ENCODE peak calls at places on chromosomes 4 and X, in eight cellular contexts. A, Y, Z, L, I, V, X and P are unnamed samples.
A peak's percentile ranks its signal among the peaks of the same experiment; 100 is the strongest.

GRCh38 chrX:110462957-110463356 is 104.3 kb downstream of the RTL9 start:
- DNase-seq in A (no peak), Y (no peak), Z (no peak), L (no peak), I (no peak), V (no peak), X (no peak), P (peak; percentile 10)

GRCh38 chr4:170259631-170260153 is 169.9 kb upstream of the AADAT start:
- DNase-seq in A (peak; percentile 40), Y (peak; percentile 93), Z (peak; percentile 23), L (peak; percentile 8), I (peak; percentile 51), V (peak; percentile 98), X (peak; percentile 92), P (peak; percentile 59)

GRCh38 chr4:10006236-10006603 is 15.1 kb downstream of the SLC2A9 start:
- DNase-seq in A (no peak), Y (peak; percentile 87), Z (no peak), L (peak; percentile 66), I (no peak), V (no peak), X (no peak), P (no peak)

GRCh38 chrX:46573331-46573895 is at the start of gene CHST7:
- DNase-seq in A (peak; percentile 84), Y (peak; percentile 29), Z (peak; percentile 77), L (peak; percentile 67), I (peak; percentile 57), V (peak; percentile 54), X (peak; percentile 42), P (peak; percentile 50)

GRCh38 chr4:153763404-153763803 is 3.6 kb upstream of the RNF175 start:
- DNase-seq in A (no peak), Y (no peak), Z (no peak), L (no peak), I (no peak), V (no peak), X (no peak), P (no peak)

GRCh38 chr4:165379662-165380061 is 854 bp downstream of the CPE start:
- DNase-seq in A (peak; percentile 38), Y (no peak), Z (no peak), L (no peak), I (no peak), V (no peak), X (peak; percentile 4), P (no peak)

GRCh38 chr4:6200011-6200921 is at the start of gene JAKMIP1:
- DNase-seq in A (peak; percentile 77), Y (no peak), Z (peak; percentile 92), L (peak; percentile 55), I (peak; percentile 88), V (peak; percentile 85), X (peak; percentile 96), P (peak; percentile 77)

GRCh38 chrX:80550722-80551121 is 130.5 kb downstream of the TENT5D start:
- DNase-seq in A (no peak), Y (peak; percentile 2), Z (no peak), L (no peak), I (no peak), V (no peak), X (no peak), P (no peak)

GRCh38 chr4:40719008-40719623 is 30.6 kb upstream of the NSUN7 start:
- DNase-seq in A (no peak), Y (peak; percentile 76), Z (peak; percentile 31), L (peak; percentile 46), I (no peak), V (no peak), X (no peak), P (peak; percentile 46)

GRCh38 chrX:72313757-72314156 is 8.0 kb upstream of the CITED1 start:
- DNase-seq in A (no peak), Y (no peak), Z (no peak), L (no peak), I (no peak), V (no peak), X (no peak), P (no peak)

GRCh38 chrX:130296743-130297142 is 28.0 kb upstream of the ZNF280C start:
- DNase-seq in A (no peak), Y (no peak), Z (no peak), L (no peak), I (no peak), V (no peak), X (no peak), P (no peak)

GRCh38 chr4:7687796-7688195 is 251.9 kb downstream of the AFAP1 start:
- DNase-seq in A (no peak), Y (no peak), Z (no peak), L (no peak), I (no peak), V (no peak), X (no peak), P (no peak)

GRCh38 chr4:183550345-183551080 is 45.7 kb downstream of the ING2 start:
- DNase-seq in A (no peak), Y (no peak), Z (no peak), L (no peak), I (no peak), V (no peak), X (no peak), P (no peak)

GRCh38 chr4:71545168-71545567 is 206.3 kb downstream of the SLC4A4 start:
- DNase-seq in A (no peak), Y (no peak), Z (no peak), L (no peak), I (no peak), V (no peak), X (no peak), P (no peak)

GRCh38 chr4:7388627-7389026 is 46.1 kb downstream of the PSAPL1 start:
- DNase-seq in A (no peak), Y (no peak), Z (no peak), L (no peak), I (no peak), V (no peak), X (no peak), P (no peak)

GRCh38 chr4:149441338-149441737 is 374.3 kb downstream of the IQCM start:
- DNase-seq in A (no peak), Y (peak; percentile 74), Z (peak; percentile 2), L (no peak), I (no peak), V (no peak), X (no peak), P (no peak)

GRCh38 chrX:130145123-130145522 is 20.5 kb downstream of the AIFM1 start:
- DNase-seq in A (no peak), Y (no peak), Z (no peak), L (no peak), I (no peak), V (no peak), X (no peak), P (no peak)

GRCh38 chrX:53233536-53233935 is 8.5 kb upstream of the KDM5C start:
- DNase-seq in A (no peak), Y (no peak), Z (no peak), L (no peak), I (no peak), V (no peak), X (no peak), P (no peak)

GRCh38 chr4:48081196-48081595 is 52.9 kb downstream of the TXK start:
- DNase-seq in A (no peak), Y (no peak), Z (peak; percentile 9), L (no peak), I (no peak), V (no peak), X (no peak), P (no peak)

GRCh38 chr4:139177888-139178609 is 1.0 kb upstream of the ELF2 start:
- DNase-seq in A (peak; percentile 95), Y (peak; percentile 83), Z (peak; percentile 97), L (peak; percentile 58), I (peak; percentile 89), V (peak; percentile 93), X (peak; percentile 91), P (peak; percentile 80)

GRCh38 chrX:109632906-109633504 is 8.0 kb upstream of the KCNE5 start:
- DNase-seq in A (no peak), Y (no peak), Z (peak; percentile 44), L (peak; percentile 13), I (no peak), V (no peak), X (peak; percentile 36), P (peak; percentile 26)

GRCh38 chr4:72577211-72577610 is 8.2 kb upstream of the ADAMTS3 start:
- DNase-seq in A (no peak), Y (no peak), Z (no peak), L (no peak), I (no peak), V (no peak), X (no peak), P (no peak)

GRCh38 chrX:154605566-154605965 is 13.5 kb downstream of the CTAG1B start:
- DNase-seq in A (no peak), Y (no peak), Z (no peak), L (no peak), I (no peak), V (no peak), X (no peak), P (no peak)

GRCh38 chrX:105564536-105564935 is 257.8 kb upstream of the NRK start:
- DNase-seq in A (no peak), Y (peak; percentile 91), Z (peak; percentile 2), L (no peak), I (no peak), V (no peak), X (no peak), P (no peak)

GRCh38 chrX:119228506-119229290 is 7.4 kb upstream of the PGRMC1 start:
- DNase-seq in A (no peak), Y (peak; percentile 65), Z (peak; percentile 46), L (no peak), I (no peak), V (no peak), X (no peak), P (no peak)

GRCh38 chr4:185255868-185256267 is 46.5 kb downstream of the SNX25 start:
- DNase-seq in A (no peak), Y (no peak), Z (no peak), L (no peak), I (no peak), V (no peak), X (no peak), P (no peak)

GRCh38 chr4:109945056-109945455 is 32.4 kb downstream of the EGF start:
- DNase-seq in A (no peak), Y (no peak), Z (no peak), L (peak; percentile 46), I (peak; percentile 42), V (no peak), X (no peak), P (no peak)

GRCh38 chr4:121091941-121092340 is 19.6 kb upstream of the NDNF start:
- DNase-seq in A (no peak), Y (no peak), Z (no peak), L (no peak), I (no peak), V (no peak), X (no peak), P (no peak)

GRCh38 chrX:120015145-120016067 is 62.1 kb downstream of the RHOXF2B start:
- DNase-seq in A (peak; percentile 49), Y (no peak), Z (no peak), L (no peak), I (no peak), V (no peak), X (no peak), P (peak; percentile 48)

GRCh38 chr4:156972370-156972980 is 876 bp upstream of the PDGFC start:
- DNase-seq in A (no peak), Y (no peak), Z (no peak), L (no peak), I (no peak), V (no peak), X (no peak), P (no peak)

GRCh38 chr4:24845884-24846283 is 50.5 kb downstream of the SOD3 start:
- DNase-seq in A (no peak), Y (no peak), Z (no peak), L (no peak), I (no peak), V (no peak), X (no peak), P (no peak)

GRCh38 chr4:14916554-14917304 is 85.6 kb upstream of the CPEB2 start:
- DNase-seq in A (no peak), Y (peak; percentile 87), Z (peak; percentile 49), L (peak; percentile 51), I (no peak), V (no peak), X (no peak), P (no peak)

GRCh38 chrX:9885150-9885549 is 82.0 kb upstream of the CLDN34 start:
- DNase-seq in A (peak; percentile 73), Y (peak; percentile 37), Z (peak; percentile 68), L (peak; percentile 58), I (peak; percentile 56), V (no peak), X (peak; percentile 53), P (peak; percentile 49)

GRCh38 chr4:177077095-177077494 is 232.6 kb upstream of the NEIL3 start:
- DNase-seq in A (no peak), Y (no peak), Z (no peak), L (no peak), I (no peak), V (no peak), X (no peak), P (no peak)